ENCODE peak calls at places on chromosomes 4 and X, in five cellular contexts. One of them, this sample, is unnamed.

GRCh38 chrX:49184294-49185061 is 1.7 kb downstream of the PRICKLE3 start:
- DNase-seq in lower leg skin: peak
- DNase-seq in neural progenitor cell: peak
- DNase-seq in OCI-LY7: peak
- DNase-seq in CD8-positive, alpha-beta T cell: no peak
- DNase-seq in this sample: peak

GRCh38 chr4:58502839-58503238 is 1392.7 kb upstream of the IGFBP7 start:
- DNase-seq in OCI-LY7: no peak
- DNase-seq in lower leg skin: no peak
- DNase-seq in neural progenitor cell: no peak
- DNase-seq in CD8-positive, alpha-beta T cell: no peak
- DNase-seq in this sample: no peak

GRCh38 chrX:41019041-41019392 is 66.2 kb upstream of the USP9X start:
- DNase-seq in CD8-positive, alpha-beta T cell: no peak
- DNase-seq in neural progenitor cell: no peak
- DNase-seq in OCI-LY7: no peak
- DNase-seq in lower leg skin: no peak
- DNase-seq in this sample: no peak

GRCh38 chrX:5265324-5265723 is 963.3 kb downstream of the NLGN4X start:
- DNase-seq in OCI-LY7: no peak
- DNase-seq in CD8-positive, alpha-beta T cell: no peak
- DNase-seq in neural progenitor cell: no peak
- DNase-seq in lower leg skin: no peak
- DNase-seq in this sample: no peak

GRCh38 chr4:170198742-170199141 is 109.0 kb upstream of the AADAT start:
- DNase-seq in OCI-LY7: no peak
- DNase-seq in CD8-positive, alpha-beta T cell: no peak
- DNase-seq in lower leg skin: no peak
- DNase-seq in neural progenitor cell: no peak
- DNase-seq in this sample: no peak

GRCh38 chr4:141609243-141609642 is 27.1 kb upstream of the IL15 start:
- DNase-seq in CD8-positive, alpha-beta T cell: no peak
- DNase-seq in lower leg skin: no peak
- DNase-seq in neural progenitor cell: peak
- DNase-seq in OCI-LY7: no peak
- DNase-seq in this sample: no peak

GRCh38 chr4:67549123-67549522 is 3.8 kb upstream of the CENPC start:
- DNase-seq in lower leg skin: no peak
- DNase-seq in CD8-positive, alpha-beta T cell: no peak
- DNase-seq in OCI-LY7: peak
- DNase-seq in neural progenitor cell: no peak
- DNase-seq in this sample: no peak

GRCh38 chr4:75831856-75832405 is 70.3 kb downstream of the PPEF2 start:
- DNase-seq in OCI-LY7: no peak
- DNase-seq in CD8-positive, alpha-beta T cell: no peak
- DNase-seq in lower leg skin: no peak
- DNase-seq in neural progenitor cell: peak
- DNase-seq in this sample: no peak

GRCh38 chr4:54063224-54063623 is 1.2 kb downstream of the CHIC2 start:
- DNase-seq in OCI-LY7: no peak
- DNase-seq in neural progenitor cell: no peak
- DNase-seq in lower leg skin: no peak
- DNase-seq in CD8-positive, alpha-beta T cell: no peak
- DNase-seq in this sample: no peak

GRCh38 chr4:169945636-169946035 is 80.6 kb downstream of the MFAP3L start:
- DNase-seq in neural progenitor cell: no peak
- DNase-seq in lower leg skin: no peak
- DNase-seq in OCI-LY7: no peak
- DNase-seq in CD8-positive, alpha-beta T cell: no peak
- DNase-seq in this sample: no peak

GRCh38 chr4:6673660-6674499 is 19.8 kb upstream of the S100P start:
- DNase-seq in CD8-positive, alpha-beta T cell: peak
- DNase-seq in lower leg skin: peak
- DNase-seq in neural progenitor cell: peak
- DNase-seq in OCI-LY7: peak
- DNase-seq in this sample: peak
- TF ChIP-seq CTCF in CD8-positive, alpha-beta T cell: no peak
- TF ChIP-seq CTCF in lower leg skin: no peak
- TF ChIP-seq CTCF in neural progenitor cell: no peak
- TF ChIP-seq CTCF in OCI-LY7: no peak
- TF ChIP-seq CTCF in this sample: no peak

DNA sequence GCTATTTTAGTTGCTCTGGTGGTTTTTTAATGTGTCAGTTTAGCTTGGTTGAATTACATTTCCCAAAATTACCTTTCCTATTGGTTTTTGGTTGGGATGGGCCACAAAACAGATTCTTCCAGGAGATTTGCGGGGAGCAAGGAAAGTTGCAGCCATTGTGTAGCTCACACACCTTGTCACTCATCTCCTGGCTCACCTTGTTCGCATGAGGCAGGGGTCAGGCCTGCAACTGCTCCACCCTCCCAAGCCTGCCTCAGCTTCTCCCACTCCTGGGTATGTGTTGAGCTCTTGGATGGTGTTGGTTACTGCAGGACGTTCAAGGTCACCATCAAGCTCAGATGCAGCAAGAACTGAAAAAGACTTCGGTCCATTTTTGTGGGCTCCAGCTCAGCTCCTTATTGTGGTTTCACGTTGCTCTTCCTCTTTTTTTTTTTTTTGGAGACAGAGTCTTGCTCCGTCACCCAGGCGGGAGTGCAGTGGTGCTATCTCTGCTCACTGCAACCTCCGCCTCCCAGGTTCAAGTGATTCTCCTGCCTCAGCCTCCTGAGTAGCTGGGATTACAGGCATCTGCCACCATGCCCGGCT is 95.6 kb upstream of the METTL14 start:
- DNase-seq in CD8-positive, alpha-beta T cell: no peak
- DNase-seq in neural progenitor cell: no peak
- DNase-seq in OCI-LY7: no peak
- DNase-seq in lower leg skin: no peak
- DNase-seq in this sample: no peak
- TF ChIP-seq CTCF in CD8-positive, alpha-beta T cell: no peak
- TF ChIP-seq CTCF in neural progenitor cell: no peak
- TF ChIP-seq CTCF in OCI-LY7: no peak
- TF ChIP-seq CTCF in lower leg skin: no peak
- TF ChIP-seq CTCF in this sample: no peak

GRCh38 chr4:89700766-89701165 is 136.2 kb downstream of the SNCA start:
- DNase-seq in lower leg skin: no peak
- DNase-seq in neural progenitor cell: no peak
- DNase-seq in OCI-LY7: no peak
- DNase-seq in CD8-positive, alpha-beta T cell: no peak
- DNase-seq in this sample: no peak
- TF ChIP-seq CTCF in lower leg skin: no peak
- TF ChIP-seq CTCF in neural progenitor cell: no peak
- TF ChIP-seq CTCF in OCI-LY7: no peak
- TF ChIP-seq CTCF in CD8-positive, alpha-beta T cell: no peak
- TF ChIP-seq CTCF in this sample: no peak

DNA sequence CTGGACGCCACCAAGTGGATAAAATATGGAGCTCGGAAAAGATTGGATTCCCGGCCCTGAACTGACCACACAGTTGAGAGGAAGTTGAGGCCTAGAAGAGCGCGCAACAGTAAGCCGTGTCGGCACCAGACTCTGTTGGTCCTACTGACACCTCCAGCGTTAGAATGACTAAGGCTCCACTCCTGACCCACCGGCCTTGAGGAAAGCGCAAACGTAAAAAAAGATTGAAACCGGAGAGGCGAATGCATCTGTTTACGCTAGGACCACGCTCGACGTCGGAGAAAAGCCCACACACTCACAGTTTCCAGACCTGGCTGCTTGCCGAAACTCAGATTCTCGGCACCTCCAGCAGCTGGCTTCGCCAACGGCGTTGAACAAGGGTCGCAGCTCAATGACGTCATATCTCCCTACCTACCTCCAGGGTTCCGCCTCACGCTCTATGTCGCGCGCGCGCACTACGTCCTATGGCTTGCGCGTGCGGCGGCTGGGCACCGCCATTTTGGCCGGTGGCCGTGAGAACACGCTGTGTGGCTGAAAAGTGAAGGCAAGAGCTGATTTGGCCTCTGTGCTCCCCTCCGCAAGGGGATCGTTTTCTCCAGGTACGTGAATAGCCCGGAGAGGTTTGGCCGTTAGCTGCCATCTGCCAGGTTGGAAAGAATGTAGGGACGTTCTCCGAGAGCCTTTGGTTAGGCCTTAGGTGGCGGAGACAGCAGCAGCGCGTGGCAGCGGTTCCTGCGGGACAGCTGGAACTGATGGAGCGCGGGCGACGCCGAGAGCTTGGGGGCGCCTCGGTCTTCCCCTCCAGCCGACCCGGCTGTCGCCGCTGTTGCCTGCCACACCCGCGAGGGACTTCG is at the start of the genes ABCE1 and ANAPC10:
- DNase-seq in neural progenitor cell: peak
- DNase-seq in OCI-LY7: peak
- DNase-seq in lower leg skin: peak
- DNase-seq in CD8-positive, alpha-beta T cell: peak
- DNase-seq in this sample: peak
- TF ChIP-seq CTCF in neural progenitor cell: no peak
- TF ChIP-seq CTCF in OCI-LY7: peak
- TF ChIP-seq CTCF in lower leg skin: no peak
- TF ChIP-seq CTCF in CD8-positive, alpha-beta T cell: no peak
- TF ChIP-seq CTCF in this sample: no peak

This sample was measured in mesothelial cell of epicardium.